ENCODE peak calls at places on chromosomes 11 and 22, in four cellular contexts. One of them, this sample, is unnamed.

GRCh38 chr11:126434950-126435335 is 79.5 kb downstream of the ST3GAL4 start:
- DNase-seq in naive thymus-derived CD8-positive, alpha-beta T cell: no peak
- DNase-seq in fibroblast of the conjunctiva: no peak
- DNase-seq in Kasumi-1: no peak
- DNase-seq in this sample: no peak

GRCh38 chr11:74001822-74002286 is 7.0 kb downstream of the UCP3 start:
- DNase-seq in naive thymus-derived CD8-positive, alpha-beta T cell: no peak
- DNase-seq in Kasumi-1: no peak
- DNase-seq in fibroblast of the conjunctiva: no peak
- DNase-seq in this sample: no peak

GRCh38 chr22:38172489-38173155 is 9.0 kb downstream of the PLA2G6 start:
- DNase-seq in Kasumi-1: peak; percentile 18
- DNase-seq in fibroblast of the conjunctiva: no peak
- DNase-seq in naive thymus-derived CD8-positive, alpha-beta T cell: no peak
- DNase-seq in this sample: no peak

GRCh38 chr11:115564851-115565250 is 60.6 kb upstream of the CADM1 start:
- DNase-seq in fibroblast of the conjunctiva: no peak
- DNase-seq in Kasumi-1: no peak
- DNase-seq in naive thymus-derived CD8-positive, alpha-beta T cell: no peak
- DNase-seq in this sample: no peak

GRCh38 chr22:46471901-46472721 is 65.3 kb downstream of the CELSR1 start:
- DNase-seq in naive thymus-derived CD8-positive, alpha-beta T cell: no peak
- DNase-seq in Kasumi-1: no peak
- DNase-seq in fibroblast of the conjunctiva: no peak
- DNase-seq in this sample: no peak

GRCh38 chr11:119144825-119145476 is 3.9 kb upstream of the ABCG4 start:
- DNase-seq in fibroblast of the conjunctiva: peak; percentile 51
- DNase-seq in Kasumi-1: peak; percentile 72
- DNase-seq in naive thymus-derived CD8-positive, alpha-beta T cell: no peak
- DNase-seq in this sample: peak; percentile 71

GRCh38 chr11:84291996-84292395 is 1005.8 kb upstream of the CCDC90B start:
- DNase-seq in fibroblast of the conjunctiva: no peak
- DNase-seq in Kasumi-1: no peak
- DNase-seq in naive thymus-derived CD8-positive, alpha-beta T cell: no peak
- DNase-seq in this sample: no peak

GRCh38 chr11:73323464-73323863 is 15.4 kb downstream of the ARHGEF17 start:
- DNase-seq in Kasumi-1: no peak
- DNase-seq in naive thymus-derived CD8-positive, alpha-beta T cell: no peak
- DNase-seq in fibroblast of the conjunctiva: no peak
- DNase-seq in this sample: no peak

GRCh38 chr11:45110562-45110961 is 35.9 kb upstream of the PRDM11 start:
- DNase-seq in Kasumi-1: peak; percentile 69
- DNase-seq in naive thymus-derived CD8-positive, alpha-beta T cell: no peak
- DNase-seq in fibroblast of the conjunctiva: peak; percentile 67
- DNase-seq in this sample: peak; percentile 90

GRCh38 chr11:117426297-117426685 is 98.6 kb downstream of the CEP164 start:
- DNase-seq in fibroblast of the conjunctiva: peak; percentile 26
- DNase-seq in Kasumi-1: peak; percentile 43
- DNase-seq in naive thymus-derived CD8-positive, alpha-beta T cell: peak; percentile 24
- DNase-seq in this sample: peak; percentile 79

GRCh38 chr11:1746956-1747752 is 3.2 kb downstream of the IFITM10 start:
- DNase-seq in Kasumi-1: no peak
- DNase-seq in fibroblast of the conjunctiva: no peak
- DNase-seq in naive thymus-derived CD8-positive, alpha-beta T cell: no peak
- DNase-seq in this sample: no peak

GRCh38 chr11:119155733-119156492 is 7.1 kb downstream of the ABCG4 start:
- DNase-seq in fibroblast of the conjunctiva: no peak
- DNase-seq in naive thymus-derived CD8-positive, alpha-beta T cell: no peak
- DNase-seq in Kasumi-1: no peak
- DNase-seq in this sample: peak; percentile 53

GRCh38 chr22:43176090-43176489 is 10.8 kb downstream of the TTLL12 start:
- DNase-seq in Kasumi-1: no peak
- DNase-seq in naive thymus-derived CD8-positive, alpha-beta T cell: no peak
- DNase-seq in fibroblast of the conjunctiva: no peak
- DNase-seq in this sample: no peak

GRCh38 chr22:29082826-29083545 is 10.2 kb downstream of the KREMEN1 start:
- DNase-seq in naive thymus-derived CD8-positive, alpha-beta T cell: no peak
- DNase-seq in fibroblast of the conjunctiva: no peak
- DNase-seq in Kasumi-1: no peak
- DNase-seq in this sample: no peak

GRCh38 chr11:73143126-73143838 is 1.2 kb upstream of the FCHSD2 start:
- DNase-seq in Kasumi-1: peak; percentile 92
- DNase-seq in naive thymus-derived CD8-positive, alpha-beta T cell: no peak
- DNase-seq in fibroblast of the conjunctiva: no peak
- DNase-seq in this sample: peak; percentile 64

GRCh38 chr11:33542921-33543320 is 157.7 kb downstream of the C11orf91 start:
- DNase-seq in Kasumi-1: peak; percentile 51
- DNase-seq in naive thymus-derived CD8-positive, alpha-beta T cell: no peak
- DNase-seq in fibroblast of the conjunctiva: no peak
- DNase-seq in this sample: peak; percentile 76

GRCh38 chr11:3947084-3947483 is 91.6 kb downstream of the STIM1 start:
- DNase-seq in Kasumi-1: peak; percentile 83
- DNase-seq in naive thymus-derived CD8-positive, alpha-beta T cell: peak; percentile 36
- DNase-seq in fibroblast of the conjunctiva: no peak
- DNase-seq in this sample: no peak

GRCh38 chr22:34236527-34236926 is 316.3 kb upstream of the LARGE1 start:
- DNase-seq in naive thymus-derived CD8-positive, alpha-beta T cell: no peak
- DNase-seq in fibroblast of the conjunctiva: no peak
- DNase-seq in Kasumi-1: no peak
- DNase-seq in this sample: no peak

GRCh38 chr22:36580371-36580770 is 51.4 kb upstream of the EIF3D start:
- DNase-seq in naive thymus-derived CD8-positive, alpha-beta T cell: no peak
- DNase-seq in fibroblast of the conjunctiva: no peak
- DNase-seq in Kasumi-1: no peak
- DNase-seq in this sample: no peak

GRCh38 chr11:42524534-42525227 is 787.1 kb upstream of the API5 start:
- DNase-seq in fibroblast of the conjunctiva: peak; percentile 28
- DNase-seq in naive thymus-derived CD8-positive, alpha-beta T cell: no peak
- DNase-seq in Kasumi-1: peak; percentile 75
- DNase-seq in this sample: peak; percentile 88

GRCh38 chr11:68531129-68531693 is 70.7 kb downstream of the PPP6R3 start:
- DNase-seq in fibroblast of the conjunctiva: no peak
- DNase-seq in Kasumi-1: no peak
- DNase-seq in naive thymus-derived CD8-positive, alpha-beta T cell: no peak
- DNase-seq in this sample: no peak

GRCh38 chr11:28759311-28759710 is 651.1 kb downstream of the METTL15 start:
- DNase-seq in fibroblast of the conjunctiva: no peak
- DNase-seq in Kasumi-1: no peak
- DNase-seq in naive thymus-derived CD8-positive, alpha-beta T cell: no peak
- DNase-seq in this sample: no peak

GRCh38 chr11:119029340-119030028 is 1.2 kb downstream of the SLC37A4 start:
- DNase-seq in fibroblast of the conjunctiva: no peak
- DNase-seq in Kasumi-1: no peak
- DNase-seq in naive thymus-derived CD8-positive, alpha-beta T cell: no peak
- DNase-seq in this sample: peak; percentile 46

GRCh38 chr11:124440608-124441007 is 4.9 kb downstream of the OR8B8 start:
- DNase-seq in naive thymus-derived CD8-positive, alpha-beta T cell: no peak
- DNase-seq in fibroblast of the conjunctiva: no peak
- DNase-seq in Kasumi-1: no peak
- DNase-seq in this sample: no peak

GRCh38 chr11:16902182-16902581 is 112.0 kb downstream of the PLEKHA7 start:
- DNase-seq in naive thymus-derived CD8-positive, alpha-beta T cell: no peak
- DNase-seq in Kasumi-1: no peak
- DNase-seq in fibroblast of the conjunctiva: no peak
- DNase-seq in this sample: peak; percentile 49

GRCh38 chr22:23075525-23076216 is 5.4 kb downstream of the GNAZ start:
- DNase-seq in naive thymus-derived CD8-positive, alpha-beta T cell: no peak
- DNase-seq in fibroblast of the conjunctiva: no peak
- DNase-seq in Kasumi-1: no peak
- DNase-seq in this sample: peak; percentile 60

GRCh38 chr11:108483163-108483562 is 15.0 kb downstream of the POGLUT3 start:
- DNase-seq in fibroblast of the conjunctiva: no peak
- DNase-seq in naive thymus-derived CD8-positive, alpha-beta T cell: no peak
- DNase-seq in Kasumi-1: no peak
- DNase-seq in this sample: no peak

GRCh38 chr11:124075841-124076571 is 34.9 kb upstream of the OR10G7 start:
- DNase-seq in fibroblast of the conjunctiva: no peak
- DNase-seq in Kasumi-1: no peak
- DNase-seq in naive thymus-derived CD8-positive, alpha-beta T cell: no peak
- DNase-seq in this sample: no peak

GRCh38 chr22:30325065-30325720 is 1.5 kb downstream of the TBC1D10A start:
- DNase-seq in Kasumi-1: no peak
- DNase-seq in fibroblast of the conjunctiva: peak; percentile 37
- DNase-seq in naive thymus-derived CD8-positive, alpha-beta T cell: no peak
- DNase-seq in this sample: no peak

GRCh38 chr11:72308226-72309073 is 64.5 kb upstream of the PHOX2A start:
- DNase-seq in Kasumi-1: no peak
- DNase-seq in naive thymus-derived CD8-positive, alpha-beta T cell: no peak
- DNase-seq in fibroblast of the conjunctiva: peak; percentile 77
- DNase-seq in this sample: peak; percentile 83

GRCh38 chr11:44376423-44376822 is 66.5 kb upstream of the ALX4 start:
- DNase-seq in fibroblast of the conjunctiva: no peak
- DNase-seq in naive thymus-derived CD8-positive, alpha-beta T cell: no peak
- DNase-seq in Kasumi-1: no peak
- DNase-seq in this sample: no peak

GRCh38 chr11:122201126-122201525 is 85.1 kb upstream of the BLID start:
- DNase-seq in naive thymus-derived CD8-positive, alpha-beta T cell: no peak
- DNase-seq in fibroblast of the conjunctiva: no peak
- DNase-seq in Kasumi-1: no peak
- DNase-seq in this sample: no peak

GRCh38 chr11:61895718-61896059 is 4.3 kb upstream of the FADS3 start:
- DNase-seq in Kasumi-1: no peak
- DNase-seq in fibroblast of the conjunctiva: no peak
- DNase-seq in naive thymus-derived CD8-positive, alpha-beta T cell: no peak
- DNase-seq in this sample: no peak

GRCh38 chr11:10307022-10307410 is 2.1 kb downstream of the ADM start:
- DNase-seq in Kasumi-1: peak; percentile 48
- DNase-seq in fibroblast of the conjunctiva: no peak
- DNase-seq in naive thymus-derived CD8-positive, alpha-beta T cell: no peak
- DNase-seq in this sample: no peak

GRCh38 chr22:44329179-44329796 is 16.5 kb upstream of the SHISAL1 start:
- DNase-seq in Kasumi-1: no peak
- DNase-seq in fibroblast of the conjunctiva: no peak
- DNase-seq in naive thymus-derived CD8-positive, alpha-beta T cell: no peak
- DNase-seq in this sample: no peak